ENCODE peak calls at places on chromosomes 2 and 18, in five cellular contexts. A, Y, U, W and K are unnamed samples.

GRCh38 chr2:190533175-190533967 is 1.2 kb downstream of the NEMP2 start:
- DNase-seq in A (no peak), Y (no peak), U (no peak), W (no peak), K (peak)

GRCh38 chr2:237692601-237693079 is 65.3 kb downstream of the LRRFIP1 start:
- DNase-seq in A (no peak), Y (peak), U (peak), W (no peak), K (no peak)

GRCh38 chr2:235095569-235095968 is 143.8 kb downstream of the SH3BP4 start:
- DNase-seq in A (no peak), Y (no peak), U (no peak), W (no peak), K (no peak)

GRCh38 chr2:39000552-39000951 is 110.9 kb downstream of the ARHGEF33 start:
- DNase-seq in A (no peak), Y (no peak), U (no peak), W (no peak), K (no peak)

GRCh38 chr2:127054996-127055785 is 51.8 kb downstream of the BIN1 start:
- DNase-seq in A (no peak), Y (peak), U (no peak), W (no peak), K (no peak)

GRCh38 chr2:218448934-218449333 is 30.0 kb downstream of the VIL1 start:
- DNase-seq in A (no peak), Y (no peak), U (no peak), W (no peak), K (no peak)

GRCh38 chr2:46337208-46337994 is 40.2 kb downstream of the EPAS1 start:
- DNase-seq in A (no peak), Y (no peak), U (no peak), W (no peak), K (no peak)

GRCh38 chr18:32328379-32328778 is 138.5 kb downstream of the MEP1B start:
- DNase-seq in A (no peak), Y (no peak), U (no peak), W (no peak), K (no peak)

GRCh38 chr2:105375001-105375561 is 23.8 kb downstream of the FHL2 start:
- DNase-seq in A (no peak), Y (no peak), U (no peak), W (no peak), K (no peak)

GRCh38 chr2:173119069-173119807 is 43.6 kb downstream of the MAP3K20 start:
- DNase-seq in A (no peak), Y (no peak), U (no peak), W (no peak), K (no peak)

GRCh38 chr18:76545433-76546281 is 50.6 kb upstream of the ZNF516 start:
- DNase-seq in A (no peak), Y (no peak), U (no peak), W (no peak), K (no peak)

GRCh38 chr18:40962784-40963183 is 992.2 kb upstream of the PIK3C3 start:
- DNase-seq in A (no peak), Y (no peak), U (no peak), W (no peak), K (no peak)

GRCh38 chr2:144331652-144332355 is 188.1 kb downstream of the ZEB2 start:
- DNase-seq in A (no peak), Y (peak), U (no peak), W (peak), K (peak)

GRCh38 chr2:214019229-214019972 is 391.5 kb upstream of the VWC2L start:
- DNase-seq in A (no peak), Y (no peak), U (no peak), W (no peak), K (no peak)

GRCh38 chr2:42847596-42848151 is 55.3 kb upstream of the HAAO start:
- DNase-seq in A (no peak), Y (peak), U (no peak), W (no peak), K (no peak)

GRCh38 chr2:37026050-37026449 is 58.1 kb downstream of the HEATR5B start:
- DNase-seq in A (no peak), Y (no peak), U (peak), W (no peak), K (peak)

GRCh38 chr2:160417745-160418397 is 75.7 kb downstream of the RBMS1 start:
- DNase-seq in A (no peak), Y (no peak), U (no peak), W (no peak), K (no peak)

GRCh38 chr18:63306819-63307554 is 12.6 kb downstream of the BCL2 start:
- DNase-seq in A (no peak), Y (no peak), U (no peak), W (no peak), K (no peak)

GRCh38 chr2:191866675-191867506 is 20.0 kb upstream of the CAVIN2 start:
- DNase-seq in A (no peak), Y (no peak), U (no peak), W (no peak), K (peak)

GRCh38 chr2:48508461-48509124 is 21.4 kb upstream of the STON1 start:
- DNase-seq in A (no peak), Y (no peak), U (no peak), W (no peak), K (no peak)

GRCh38 chr2:174788291-174788929 is 24.1 kb upstream of the CHRNA1 start:
- DNase-seq in A (no peak), Y (no peak), U (no peak), W (no peak), K (no peak)

GRCh38 chr18:78352905-78353304 is 626.7 kb upstream of the SALL3 start:
- DNase-seq in A (no peak), Y (no peak), U (no peak), W (no peak), K (no peak)

GRCh38 chr18:26133652-26134051 is at the start of gene PSMA8:
- DNase-seq in A (no peak), Y (peak), U (peak), W (no peak), K (no peak)

GRCh38 chr18:12659904-12660605 is 2.1 kb upstream of the SPIRE1 start:
- DNase-seq in A (peak), Y (no peak), U (peak), W (peak), K (peak)